ENCODE peak calls at places on chromosomes 13 and 19, in ten cellular contexts. S, C, B, O, G, D, H, T, Y and R are unnamed samples.

GRCh38 chr13:33789067-33789606 is 28.8 kb upstream of the RFC3 start:
- DNase-seq in S (no peak), D (no peak), C (no peak), G (no peak), H (no peak), B (no peak), O (no peak), Y (no peak), T (no peak), R (no peak)

GRCh38 chr19:9309974-9310446 is 372 bp upstream of the ZNF699 start:
- DNase-seq in T (peak), D (peak), G (no peak), Y (peak), S (no peak), H (peak), O (peak), B (peak), C (no peak), R (peak)

GRCh38 chr19:45766919-45767346 is 2.1 kb downstream of the SIX5 start:
- DNase-seq in C (no peak), B (no peak), O (no peak), G (no peak), D (peak), H (no peak), T (no peak), Y (no peak), S (no peak), R (no peak)

GRCh38 chr19:10110972-10111317 is 548 bp upstream of the P2RY11 start:
- DNase-seq in G (no peak), S (no peak), C (no peak), O (no peak), B (no peak), D (no peak), Y (no peak), H (no peak), T (no peak), R (no peak)

GRCh38 chr19:36140289-36141038 is 598 bp downstream of the CAPNS1 start:
- DNase-seq in C (no peak), B (peak), D (peak), S (no peak), O (peak), T (peak), G (no peak), H (peak), Y (peak), R (peak)

GRCh38 chr13:111370570-111371150 is 50.2 kb downstream of the TEX29 start:
- DNase-seq in Y (no peak), T (no peak), O (no peak), G (no peak), C (no peak), B (no peak), D (no peak), S (no peak), H (no peak), R (no peak)

GRCh38 chr13:42170029-42170428 is 101.9 kb upstream of the AKAP11 start:
- DNase-seq in D (no peak), H (no peak), O (no peak), Y (no peak), S (no peak), T (no peak), B (peak), C (no peak), G (peak), R (no peak)

GRCh38 chr19:10655457-10656312 is 1.5 kb downstream of the ILF3 start:
- DNase-seq in O (peak), C (no peak), D (no peak), G (no peak), S (no peak), B (no peak), Y (peak), T (no peak), H (no peak), R (peak)

GRCh38 chr13:45851171-45851889 is at the start of gene SIAH3:
- DNase-seq in T (no peak), G (no peak), H (no peak), B (peak), D (no peak), Y (no peak), C (no peak), O (peak), S (no peak), R (no peak)

GRCh38 chr19:19062454-19063182 is 1.2 kb upstream of the SLC25A42 start:
- DNase-seq in G (no peak), O (no peak), D (no peak), B (no peak), C (no peak), H (no peak), Y (peak), S (no peak), T (no peak), R (no peak)

GRCh38 chr13:95411641-95412040 is 110.4 kb upstream of the ABCC4 start:
- DNase-seq in T (peak), S (no peak), B (no peak), O (no peak), C (no peak), Y (peak), H (no peak), D (no peak), G (no peak), R (no peak)

GRCh38 chr19:47520343-47520806 is 5.5 kb upstream of the NAPA start:
- DNase-seq in Y (no peak), S (no peak), D (no peak), C (no peak), T (no peak), B (no peak), O (no peak), G (no peak), H (no peak), R (no peak)

GRCh38 chr13:21229241-21230024 is 53.0 kb downstream of the MRPL57 start:
- DNase-seq in H (no peak), T (no peak), B (no peak), O (no peak), C (no peak), Y (no peak), G (no peak), D (no peak), S (no peak), R (no peak)

GRCh38 chr19:5623397-5624153 is 692 bp downstream of the SAFB start:
- DNase-seq in D (peak), Y (no peak), T (no peak), O (no peak), B (no peak), S (no peak), H (peak), C (no peak), G (no peak), R (peak)

GRCh38 chr19:41657157-41657556 is 30.3 kb upstream of the CEACAM4 start:
- DNase-seq in T (no peak), S (no peak), Y (no peak), C (no peak), D (no peak), G (no peak), B (no peak), H (no peak), O (no peak), R (no peak)

GRCh38 chr13:87893982-87894527 is 222.9 kb downstream of the SLITRK5 start:
- DNase-seq in T (no peak), B (no peak), G (no peak), C (no peak), S (no peak), O (no peak), Y (no peak), D (no peak), H (no peak), R (no peak)

GRCh38 chr13:109918179-109918651 is 131.8 kb upstream of the IRS2 start:
- DNase-seq in O (no peak), S (no peak), B (no peak), Y (peak), C (no peak), D (no peak), G (no peak), H (no peak), T (no peak), R (no peak)

GRCh38 chr19:13053761-13054604 is 48.7 kb downstream of the LYL1 start:
- DNase-seq in Y (peak), S (no peak), O (no peak), G (no peak), T (no peak), H (no peak), B (no peak), C (no peak), D (peak), R (peak)

GRCh38 chr13:34391071-34391470 is 551.0 kb upstream of the NBEA start:
- DNase-seq in T (no peak), D (no peak), B (no peak), G (no peak), Y (peak), S (no peak), H (no peak), O (no peak), C (no peak), R (no peak)

GRCh38 chr13:92473736-92474465 is 752.7 kb upstream of the GPC6 start:
- DNase-seq in G (no peak), O (no peak), D (no peak), T (no peak), S (no peak), C (no peak), H (no peak), Y (no peak), B (no peak), R (no peak)

GRCh38 chr13:79830426-79830825 is 349.5 kb downstream of the NDFIP2 start:
- DNase-seq in G (no peak), H (no peak), S (no peak), T (no peak), C (no peak), B (no peak), O (no peak), Y (no peak), D (no peak), R (no peak)

GRCh38 chr19:47765522-47766358 is 12.8 kb upstream of the SELENOW start:
- DNase-seq in G (no peak), B (peak), H (peak), C (no peak), S (peak), O (peak), Y (peak), T (peak), D (peak), R (peak)

GRCh38 chr19:39111593-39112199 is 13.9 kb upstream of the PAK4 start:
- DNase-seq in D (no peak), T (no peak), G (no peak), C (no peak), H (no peak), B (no peak), S (no peak), Y (no peak), O (no peak), R (no peak)